ENCODE peak calls at places on chromosomes 6 and 20, in four cellular contexts. M is neural progenitor cell, E is SK-N-SH, N is aorta. D is an unnamed sample.

GRCh38 chr6:135086414-135086764 is 31.8 kb upstream of the HBS1L start:
- DNase-seq in M (no peak), E (no peak), N (no peak), D (no peak)

GRCh38 chr6:8481727-8482126 is 46.4 kb upstream of the SLC35B3 start:
- DNase-seq in M (peak; percentile 36), E (no peak), N (no peak), D (no peak)

GRCh38 chr20:4369798-4370124 is 351.9 kb upstream of the PRND start:
- DNase-seq in M (no peak), E (no peak), N (no peak), D (no peak)

GRCh38 chr20:11716239-11716944 is 201.3 kb upstream of the BTBD3 start:
- DNase-seq in M (peak; percentile 64), E (peak; percentile 22), N (no peak), D (peak; percentile 73)

GRCh38 chr6:49523901-49524300 is 24.2 kb downstream of the GLYATL3 start:
- DNase-seq in M (no peak), E (no peak), N (no peak), D (no peak)

GRCh38 chr20:23222531-23223200 is 127.9 kb upstream of the NXT1 start:
- DNase-seq in M (no peak), E (no peak), N (no peak), D (no peak)

GRCh38 chr6:29792123-29793035 is 35.2 kb upstream of the HLA-G start:
- DNase-seq in M (peak; percentile 40), E (peak; percentile 43), N (peak; percentile 85), D (no peak)

GRCh38 chr6:21265264-21266044 is 328.1 kb upstream of the SOX4 start:
- DNase-seq in M (no peak), E (no peak), N (no peak), D (peak; percentile 11)

GRCh38 chr6:138736640-138737039 is 36.9 kb upstream of the CCDC28A start:
- DNase-seq in M (no peak), E (no peak), N (no peak), D (no peak)

GRCh38 chr6:111871725-111872520 is 1.3 kb downstream of the FYN start:
- DNase-seq in M (peak; percentile 68), E (peak; percentile 71), N (no peak), D (no peak)

GRCh38 chr6:10719386-10720228 is 3.3 kb upstream of the TMEM14C start:
- DNase-seq in M (no peak), E (peak; percentile 44), N (peak; percentile 51), D (no peak)

GRCh38 chr6:97669191-97669651 is 386.2 kb upstream of the MMS22L start:
- DNase-seq in M (peak; percentile 62), E (peak; percentile 15), N (no peak), D (no peak)

GRCh38 chr6:150267686-150268561 is 100.9 kb upstream of the IYD start:
- DNase-seq in M (no peak), E (no peak), N (peak; percentile 44), D (peak; percentile 85)

GRCh38 chr6:29826271-29826670 is 1.4 kb upstream of the HLA-G start:
- DNase-seq in M (no peak), E (no peak), N (no peak), D (no peak)

GRCh38 chr6:162203287-162203686 is 524.3 kb downstream of the PRKN start:
- DNase-seq in M (no peak), E (no peak), N (no peak), D (no peak)

GRCh38 chr20:1307571-1307971 is 21.4 kb downstream of the SDCBP2 start:
- DNase-seq in M (no peak), E (no peak), N (no peak), D (no peak)

GRCh38 chr6:87721311-87721710 is 19.3 kb upstream of the AKIRIN2 start:
- DNase-seq in M (no peak), E (no peak), N (no peak), D (no peak)

GRCh38 chr20:2151805-2152727 is 50.4 kb downstream of the STK35 start:
- DNase-seq in M (no peak), E (peak; percentile 68), N (peak; percentile 44), D (no peak)

GRCh38 chr6:139522471-139523220 is 148.2 kb upstream of the CITED2 start:
- DNase-seq in M (no peak), E (no peak), N (no peak), D (no peak)

GRCh38 chr6:6631053-6631452 is 42.5 kb downstream of the LY86 start:
- DNase-seq in M (no peak), E (peak; percentile 31), N (no peak), D (no peak)

GRCh38 chr20:21490105-21490504 is 23.8 kb downstream of the NKX2-2 start:
- DNase-seq in M (no peak), E (no peak), N (no peak), D (no peak)

GRCh38 chr6:131042664-131043063 is 20.4 kb downstream of the EPB41L2 start:
- DNase-seq in M (no peak), E (no peak), N (no peak), D (no peak)

GRCh38 chr20:59752704-59753460 is 148.5 kb downstream of the PHACTR3 start:
- DNase-seq in M (no peak), E (peak; percentile 41), N (no peak), D (no peak)
- H3K4me3 ChIP-seq in M (no peak overlapping the region), E (no peak overlapping the region), N (no peak overlapping the region), D (no peak overlapping the region)

DNA sequence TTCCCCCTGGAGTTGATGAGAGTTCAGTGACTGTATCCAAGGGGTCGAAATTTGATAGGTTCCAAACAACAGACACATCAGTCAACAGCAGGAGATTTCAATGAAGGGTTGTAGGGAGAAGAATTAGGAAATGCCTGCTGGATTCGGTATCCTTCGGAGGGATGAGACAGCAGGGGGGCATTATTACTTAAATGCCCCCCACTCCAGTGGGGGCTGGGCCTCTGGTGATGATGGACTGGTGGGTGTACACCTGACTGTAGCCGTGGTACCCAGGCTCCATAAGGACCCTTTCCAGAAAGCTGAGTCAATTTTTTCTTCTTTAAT is 41.2 kb downstream of the ZMYND8 start:
- DNase-seq in M (peak; percentile 48), E (no peak), N (no peak), D (peak; percentile 36)
- H3K4me3 ChIP-seq in M (no peak overlapping the region), E (no peak overlapping the region), N (no peak overlapping the region), D (no peak overlapping the region)

GRCh38 chr20:8020314-8021079 is 936 bp upstream of the TMX4 start:
- DNase-seq in M (no peak), E (no peak), N (no peak), D (no peak)
- H3K4me3 ChIP-seq in M (peak overlapping the region; percentile 61), E (peak overlapping the region; percentile 82), N (no peak overlapping the region), D (no peak overlapping the region)

GRCh38 chr6:118578617-118579016 is 30.5 kb downstream of the PLN start:
- DNase-seq in M (no peak), E (no peak), N (no peak), D (no peak)
- H3K4me3 ChIP-seq in M (no peak overlapping the region), E (no peak overlapping the region), N (no peak overlapping the region), D (no peak overlapping the region)

GRCh38 chr6:146770275-146770964 is 171.6 kb downstream of the ADGB start:
- DNase-seq in M (no peak), E (no peak), N (peak; percentile 49), D (no peak)
- H3K4me3 ChIP-seq in M (no peak overlapping the region), E (no peak overlapping the region), N (no peak overlapping the region), D (no peak overlapping the region)

GRCh38 chr6:141969201-141969600 is 163.5 kb upstream of the GJE1 start:
- DNase-seq in M (no peak), E (no peak), N (no peak), D (no peak)

GRCh38 chr6:141963543-141964295 is 169.0 kb upstream of the GJE1 start:
- DNase-seq in M (no peak), E (no peak), N (no peak), D (peak; percentile 21)

GRCh38 chr6:141965016-141965545 is 167.6 kb upstream of the GJE1 start:
- DNase-seq in M (no peak), E (no peak), N (no peak), D (no peak)

DNA sequence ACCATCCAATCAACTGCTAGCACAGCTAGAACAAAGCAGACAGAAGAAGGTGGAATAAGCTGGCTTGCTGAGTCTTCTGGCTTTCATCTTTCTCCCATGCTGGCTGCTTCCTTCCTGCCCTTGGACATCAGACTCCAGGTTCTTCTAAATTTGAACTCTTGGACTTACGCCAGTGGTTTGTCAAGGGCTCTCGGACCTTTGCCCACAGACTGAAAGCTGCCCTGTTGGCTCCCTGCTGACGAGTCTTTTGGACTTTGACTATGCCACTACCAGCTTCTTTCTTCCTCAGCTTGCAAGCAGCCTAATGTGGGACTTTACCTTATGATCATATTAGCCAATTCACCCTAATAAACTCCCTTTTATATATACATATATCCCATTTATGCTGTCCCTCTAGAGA is 164.1 kb upstream of the GJE1 start:
- DNase-seq in M (no peak), E (no peak), N (no peak), D (no peak)
- H3K4me3 ChIP-seq in M (no peak overlapping the region), E (no peak overlapping the region), N (no peak overlapping the region), D (no peak overlapping the region)

GRCh38 chr20:10675456-10675848 is 1.7 kb upstream of the JAG1 start:
- DNase-seq in M (no peak), E (no peak), N (no peak), D (no peak)
- H3K4me3 ChIP-seq in M (peak overlapping the region; percentile 87), E (no peak overlapping the region), N (no peak overlapping the region), D (no peak overlapping the region)